ENCODE peak calls at places on chromosomes 4 and X, in eight cellular contexts. V, U, S, K, T, W, F and C are unnamed samples.

GRCh38 chr4:176188654-176189053 is 6.7 kb downstream of the SPATA4 start:
- DNase-seq in T (no peak), F (no peak), S (no peak), V (no peak), W (no peak), K (no peak), U (no peak), C (no peak)

GRCh38 chr4:13778367-13778766 is 150.8 kb upstream of the BOD1L1 start:
- DNase-seq in W (no peak), V (no peak), F (no peak), T (no peak), K (no peak), S (no peak), U (no peak), C (no peak)

GRCh38 chr4:100894339-100894870 is 376.6 kb upstream of the EMCN start:
- DNase-seq in W (no peak), S (no peak), U (no peak), V (no peak), T (no peak), K (no peak), F (no peak), C (no peak)

GRCh38 chr4:140996757-140997156 is 136.5 kb downstream of the RNF150 start:
- DNase-seq in K (no peak), V (peak), S (no peak), U (no peak), W (peak), T (peak), F (no peak), C (peak)

GRCh38 chr4:40918330-40918729 is 168.6 kb downstream of the NSUN7 start:
- DNase-seq in K (peak), F (peak), V (peak), W (peak), U (peak), T (peak), S (peak), C (peak)

GRCh38 chr4:86894465-86894864 is 2.2 kb upstream of the C4orf36 start:
- DNase-seq in S (peak), F (no peak), U (peak), V (no peak), T (no peak), K (no peak), W (peak), C (no peak)

GRCh38 chrX:72713130-72713529 is 976 bp downstream of the PHKA1 start:
- DNase-seq in V (peak), S (peak), F (no peak), K (no peak), T (no peak), W (no peak), U (no peak), C (no peak)

GRCh38 chr4:74123065-74123728 is 24.2 kb upstream of the CXCL2 start:
- DNase-seq in S (no peak), U (peak), V (peak), K (peak), W (peak), F (no peak), T (peak), C (no peak)

GRCh38 chr4:157992038-157992706 is 180.7 kb downstream of the GASK1B start:
- DNase-seq in F (no peak), U (peak), T (peak), V (peak), S (peak), W (peak), K (peak), C (no peak)

GRCh38 chrX:134377537-134377936 is 82.4 kb upstream of the HPRT1 start:
- DNase-seq in U (peak), V (peak), T (no peak), F (no peak), W (peak), S (peak), K (no peak), C (peak)

GRCh38 chr4:67886281-67886680 is 2.5 kb upstream of the TMPRSS11D start:
- DNase-seq in F (no peak), U (no peak), S (peak), T (no peak), K (no peak), V (peak), W (peak), C (peak)

GRCh38 chr4:3797831-3798500 is 31.8 kb downstream of the ADRA2C start:
- DNase-seq in T (no peak), V (no peak), F (no peak), W (no peak), U (no peak), S (no peak), K (no peak), C (no peak)

GRCh38 chr4:157052429-157053040 is 23.4 kb upstream of the GLRB start:
- DNase-seq in F (no peak), S (no peak), U (no peak), K (no peak), T (no peak), V (no peak), W (no peak), C (no peak)

GRCh38 chrX:1072637-1073377 is 139.6 kb downstream of the CRLF2 start:
- DNase-seq in S (no peak), T (no peak), K (no peak), U (no peak), W (no peak), V (no peak), F (no peak), C (no peak)

GRCh38 chrX:2656243-2656836 is 34.8 kb upstream of the CD99 start:
- DNase-seq in T (no peak), W (no peak), U (no peak), V (no peak), F (no peak), S (no peak), K (no peak), C (no peak)

GRCh38 chrX:30246769-30247489 is at the start of gene MAGEB1:
- DNase-seq in W (no peak), K (no peak), F (no peak), T (no peak), V (no peak), U (no peak), S (no peak), C (no peak)

GRCh38 chr4:87559090-87559837 is 30.1 kb upstream of the SPARCL1 start:
- DNase-seq in W (no peak), S (no peak), T (no peak), K (peak), F (no peak), U (no peak), V (no peak), C (no peak)

GRCh38 chr4:186734251-186734650 is 10.6 kb upstream of the FAT1 start:
- DNase-seq in F (no peak), U (no peak), S (no peak), W (no peak), V (no peak), T (no peak), K (no peak), C (no peak)
- TF ChIP-seq CTCF in F (no peak), U (no peak), S (no peak), W (no peak), V (no peak), T (no peak), K (no peak), C (no peak)

DNA sequence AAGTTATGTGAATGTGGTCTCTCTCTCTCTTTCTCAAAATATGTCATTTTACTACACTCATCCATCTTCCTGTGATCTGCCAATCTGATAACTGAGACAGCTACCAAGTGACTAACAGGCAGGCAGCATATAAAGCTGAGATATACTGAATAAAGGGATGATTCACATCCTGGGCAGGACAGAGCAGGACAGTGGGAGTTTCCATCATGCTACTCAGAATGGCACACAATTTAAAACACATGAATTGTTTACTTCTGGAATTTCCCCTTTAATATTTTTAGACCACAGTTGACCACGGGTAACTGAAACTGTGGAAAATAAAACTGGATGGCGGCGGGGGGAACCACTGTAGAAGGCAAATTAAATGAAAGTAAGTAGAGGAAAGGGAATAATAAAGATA is 58.6 kb upstream of the DCTD start:
- DNase-seq in F (no peak), U (peak), K (no peak), S (peak), V (peak), W (peak), T (peak), C (peak)
- H3K4me3 ChIP-seq in F (no peak), U (no peak), K (no peak), S (no peak), V (no peak), W (no peak), T (no peak), C (no peak)

DNA sequence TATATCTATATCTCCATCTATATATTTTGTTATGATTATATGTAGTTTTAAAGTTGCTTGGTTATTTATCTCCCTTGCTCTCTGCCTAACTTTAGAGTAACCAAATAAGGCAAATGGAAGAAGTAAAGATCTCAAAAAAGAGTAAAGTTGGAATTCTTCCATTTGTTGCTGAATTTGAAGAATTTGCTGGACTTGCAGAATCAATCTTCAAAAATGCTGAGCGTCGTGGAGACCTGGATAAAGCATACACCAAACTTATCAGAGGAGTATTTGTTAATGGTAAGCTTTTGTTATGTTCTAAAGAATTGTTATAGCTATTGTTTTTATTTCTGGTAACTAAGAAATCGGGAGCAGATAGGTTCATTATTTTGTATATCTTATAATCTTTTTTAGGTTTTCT is 43.2 kb downstream of the EXOC1 start:
- DNase-seq in V (no peak), U (no peak), W (no peak), S (no peak), F (no peak), K (no peak), T (no peak), C (no peak)
- TF ChIP-seq CTCF in V (no peak), U (no peak), W (no peak), S (no peak), F (no peak), K (no peak), T (no peak), C (no peak)

GRCh38 chr4:109912706-109913621 is at the start of gene EGF:
- DNase-seq in K (peak), S (no peak), F (no peak), T (peak), V (peak), U (peak), W (peak), C (peak)
- H3K4me3 ChIP-seq in K (peak), S (no peak), F (no peak), T (no peak), V (no peak), U (no peak), W (no peak), C (no peak)